ENCODE peak calls at places on chromosomes 7 and 10, in four cellular contexts. One of them, this sample, is unnamed.
A peak's percentile ranks its signal among the peaks of the same experiment; 100 is the strongest.

GRCh38 chr10:113613427-113613826 is 50.4 kb downstream of the NRAP start:
- DNase-seq in CD8-positive, alpha-beta T cell: no peak
- DNase-seq in fibroblast of lung: no peak
- DNase-seq in upper lobe of right lung: no peak
- DNase-seq in this sample: no peak

GRCh38 chr7:816751-817671 is 15.3 kb upstream of the SUN1 start:
- DNase-seq in fibroblast of lung: no peak
- DNase-seq in upper lobe of right lung: peak; percentile 75
- DNase-seq in CD8-positive, alpha-beta T cell: no peak
- DNase-seq in this sample: no peak

GRCh38 chr7:157168571-157168970 is 29.8 kb downstream of the UBE3C start:
- DNase-seq in fibroblast of lung: no peak
- DNase-seq in CD8-positive, alpha-beta T cell: no peak
- DNase-seq in upper lobe of right lung: no peak
- DNase-seq in this sample: no peak

GRCh38 chr10:964321-964987 is 23.8 kb upstream of the GTPBP4 start:
- DNase-seq in upper lobe of right lung: peak; percentile 27
- DNase-seq in CD8-positive, alpha-beta T cell: no peak
- DNase-seq in fibroblast of lung: peak; percentile 72
- DNase-seq in this sample: no peak

GRCh38 chr10:10989669-10990068 is 28.0 kb upstream of the CELF2 start:
- DNase-seq in upper lobe of right lung: no peak
- DNase-seq in fibroblast of lung: peak; percentile 41
- DNase-seq in CD8-positive, alpha-beta T cell: no peak
- DNase-seq in this sample: no peak

GRCh38 chr10:45235823-45236222 is 79.6 kb downstream of the OR13A1 start:
- DNase-seq in upper lobe of right lung: no peak
- DNase-seq in CD8-positive, alpha-beta T cell: no peak
- DNase-seq in fibroblast of lung: no peak
- DNase-seq in this sample: no peak

GRCh38 chr7:77903597-77903996 is 105.0 kb downstream of the PHTF2 start:
- DNase-seq in fibroblast of lung: no peak
- DNase-seq in upper lobe of right lung: no peak
- DNase-seq in CD8-positive, alpha-beta T cell: no peak
- DNase-seq in this sample: no peak

GRCh38 chr7:107045980-107046379 is 1.5 kb downstream of the PRKAR2B start:
- DNase-seq in fibroblast of lung: peak; percentile 84
- DNase-seq in upper lobe of right lung: no peak
- DNase-seq in CD8-positive, alpha-beta T cell: no peak
- DNase-seq in this sample: no peak

GRCh38 chr10:1561731-1562337 is 175.5 kb downstream of the ADARB2 start:
- DNase-seq in CD8-positive, alpha-beta T cell: no peak
- DNase-seq in fibroblast of lung: no peak
- DNase-seq in upper lobe of right lung: no peak
- DNase-seq in this sample: no peak

GRCh38 chr7:130899638-130900401 is 165.8 kb upstream of the KLF14 start:
- DNase-seq in CD8-positive, alpha-beta T cell: no peak
- DNase-seq in fibroblast of lung: no peak
- DNase-seq in upper lobe of right lung: no peak
- DNase-seq in this sample: no peak

GRCh38 chr10:62261666-62262065 is 7.0 kb downstream of the RTKN2 start:
- DNase-seq in CD8-positive, alpha-beta T cell: no peak
- DNase-seq in upper lobe of right lung: no peak
- DNase-seq in fibroblast of lung: no peak
- DNase-seq in this sample: no peak

GRCh38 chr10:45373783-45374450 is at the start of gene ALOX5:
- DNase-seq in CD8-positive, alpha-beta T cell: no peak
- DNase-seq in upper lobe of right lung: peak; percentile 93
- DNase-seq in fibroblast of lung: no peak
- DNase-seq in this sample: no peak

GRCh38 chr10:4074559-4075407 is 289.8 kb upstream of the KLF6 start:
- DNase-seq in CD8-positive, alpha-beta T cell: no peak
- DNase-seq in upper lobe of right lung: no peak
- DNase-seq in fibroblast of lung: no peak
- DNase-seq in this sample: no peak

GRCh38 chr7:1313591-1313990 is 80.9 kb downstream of the UNCX start:
- DNase-seq in fibroblast of lung: no peak
- DNase-seq in upper lobe of right lung: no peak
- DNase-seq in CD8-positive, alpha-beta T cell: no peak
- DNase-seq in this sample: no peak

GRCh38 chr10:60238408-60239100 is 151.1 kb downstream of the ANK3 start:
- DNase-seq in upper lobe of right lung: no peak
- DNase-seq in fibroblast of lung: peak; percentile 84
- DNase-seq in CD8-positive, alpha-beta T cell: no peak
- DNase-seq in this sample: no peak

GRCh38 chr10:84599254-84599653 is 270.9 kb downstream of the CCSER2 start:
- DNase-seq in fibroblast of lung: no peak
- DNase-seq in upper lobe of right lung: no peak
- DNase-seq in CD8-positive, alpha-beta T cell: no peak
- DNase-seq in this sample: no peak

GRCh38 chr7:118872568-118872967 is 648.1 kb downstream of the ANKRD7 start:
- DNase-seq in CD8-positive, alpha-beta T cell: no peak
- DNase-seq in fibroblast of lung: no peak
- DNase-seq in upper lobe of right lung: no peak
- DNase-seq in this sample: no peak

GRCh38 chr7:1725199-1725701 is 55.2 kb downstream of the ELFN1 start:
- DNase-seq in CD8-positive, alpha-beta T cell: no peak
- DNase-seq in fibroblast of lung: peak; percentile 27
- DNase-seq in upper lobe of right lung: no peak
- DNase-seq in this sample: no peak

GRCh38 chr10:111093741-111094380 is 17.0 kb downstream of the ADRA2A start:
- DNase-seq in CD8-positive, alpha-beta T cell: no peak
- DNase-seq in upper lobe of right lung: no peak
- DNase-seq in fibroblast of lung: no peak
- DNase-seq in this sample: no peak

GRCh38 chr7:80440908-80441307 is 71.0 kb downstream of the GNAT3 start:
- DNase-seq in fibroblast of lung: peak; percentile 64
- DNase-seq in upper lobe of right lung: no peak
- DNase-seq in CD8-positive, alpha-beta T cell: no peak
- DNase-seq in this sample: no peak

GRCh38 chr7:36284470-36284869 is 105.2 kb upstream of the ANLN start:
- DNase-seq in upper lobe of right lung: no peak
- DNase-seq in fibroblast of lung: no peak
- DNase-seq in CD8-positive, alpha-beta T cell: no peak
- DNase-seq in this sample: no peak

GRCh38 chr7:102456327-102456726 is 8.3 kb downstream of the ALKBH4 start:
- DNase-seq in fibroblast of lung: peak; percentile 29
- DNase-seq in upper lobe of right lung: no peak
- DNase-seq in CD8-positive, alpha-beta T cell: no peak
- DNase-seq in this sample: no peak

GRCh38 chr10:80289451-80290287 is at the start of gene MAT1A:
- DNase-seq in fibroblast of lung: peak; percentile 13
- DNase-seq in upper lobe of right lung: no peak
- DNase-seq in CD8-positive, alpha-beta T cell: no peak
- DNase-seq in this sample: no peak

GRCh38 chr7:1523208-1523607 is 7.3 kb upstream of the MAFK start:
- DNase-seq in CD8-positive, alpha-beta T cell: no peak
- DNase-seq in fibroblast of lung: no peak
- DNase-seq in upper lobe of right lung: no peak
- DNase-seq in this sample: no peak

GRCh38 chr10:98224509-98224908 is 43.5 kb downstream of the LOXL4 start:
- DNase-seq in upper lobe of right lung: no peak
- DNase-seq in fibroblast of lung: peak; percentile 31
- DNase-seq in CD8-positive, alpha-beta T cell: no peak
- DNase-seq in this sample: no peak

GRCh38 chr7:83579740-83580139 is 69.2 kb downstream of the SEMA3E start:
- DNase-seq in upper lobe of right lung: no peak
- DNase-seq in fibroblast of lung: peak; percentile 60
- DNase-seq in CD8-positive, alpha-beta T cell: no peak
- DNase-seq in this sample: no peak

GRCh38 chr7:28408105-28408973 is 4.0 kb upstream of the CREB5 start:
- DNase-seq in fibroblast of lung: no peak
- DNase-seq in CD8-positive, alpha-beta T cell: no peak
- DNase-seq in upper lobe of right lung: no peak
- DNase-seq in this sample: no peak

GRCh38 chr7:35570926-35571325 is 124.0 kb downstream of the HERPUD2 start:
- DNase-seq in fibroblast of lung: no peak
- DNase-seq in upper lobe of right lung: no peak
- DNase-seq in CD8-positive, alpha-beta T cell: no peak
- DNase-seq in this sample: no peak

GRCh38 chr7:50538478-50538877 is 26.7 kb downstream of the DDC start:
- DNase-seq in CD8-positive, alpha-beta T cell: no peak
- DNase-seq in fibroblast of lung: no peak
- DNase-seq in upper lobe of right lung: no peak
- DNase-seq in this sample: no peak

GRCh38 chr10:95547197-95547596 is 14.0 kb downstream of the SORBS1 start:
- DNase-seq in fibroblast of lung: no peak
- DNase-seq in CD8-positive, alpha-beta T cell: no peak
- DNase-seq in upper lobe of right lung: no peak
- DNase-seq in this sample: no peak

GRCh38 chr7:24978837-24979469 is 1.0 kb downstream of the OSBPL3 start:
- DNase-seq in upper lobe of right lung: peak; percentile 69
- DNase-seq in CD8-positive, alpha-beta T cell: no peak
- DNase-seq in fibroblast of lung: peak; percentile 30
- DNase-seq in this sample: no peak

GRCh38 chr10:112756118-112756512 is 193.9 kb upstream of the TCF7L2 start:
- DNase-seq in fibroblast of lung: no peak
- DNase-seq in upper lobe of right lung: no peak
- DNase-seq in CD8-positive, alpha-beta T cell: no peak
- DNase-seq in this sample: peak; percentile 42

DNA sequence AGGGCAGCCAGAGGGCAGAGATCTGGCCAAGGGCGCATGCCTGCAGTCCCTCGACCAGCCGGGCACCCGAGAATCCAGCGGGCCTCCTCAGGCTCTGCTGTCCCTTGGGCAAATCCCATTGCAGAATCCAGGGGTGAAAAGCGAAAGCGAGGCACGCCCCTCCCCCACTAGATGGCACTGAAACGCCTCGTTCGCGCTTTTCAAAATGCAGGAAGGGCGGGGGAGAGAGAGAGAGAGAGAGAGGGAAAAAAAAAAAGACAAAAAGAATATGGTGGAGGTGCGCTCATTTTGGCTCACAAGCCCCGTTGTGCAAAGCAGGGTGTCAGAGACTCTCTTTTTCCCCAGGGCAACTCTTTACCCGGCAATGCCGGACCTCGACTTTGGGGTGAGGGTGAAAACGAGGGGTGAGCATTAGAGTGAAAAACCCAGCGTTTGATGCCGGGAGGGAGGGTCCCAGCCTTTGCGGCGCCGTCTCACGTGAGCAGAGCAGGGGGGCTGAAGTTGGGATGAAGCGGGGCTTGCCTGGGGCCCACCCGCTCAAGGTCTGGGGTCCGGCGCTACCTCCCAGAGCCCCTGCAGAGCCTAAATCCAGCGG is 2.5 kb upstream of the TMEM178B start:
- DNase-seq in upper lobe of right lung: no peak
- DNase-seq in fibroblast of lung: peak; percentile 49
- DNase-seq in CD8-positive, alpha-beta T cell: no peak
- DNase-seq in this sample: no peak
- TF ChIP-seq CTCF in upper lobe of right lung: peak; percentile 19
- TF ChIP-seq CTCF in fibroblast of lung: no peak
- TF ChIP-seq CTCF in CD8-positive, alpha-beta T cell: no peak
- TF ChIP-seq CTCF in this sample: no peak

GRCh38 chr10:25683291-25683690 is 250.7 kb upstream of the MYO3A start:
- DNase-seq in fibroblast of lung: no peak
- DNase-seq in upper lobe of right lung: no peak
- DNase-seq in CD8-positive, alpha-beta T cell: no peak
- DNase-seq in this sample: no peak

GRCh38 chr10:25678666-25679065 is 255.4 kb upstream of the MYO3A start:
- DNase-seq in CD8-positive, alpha-beta T cell: no peak
- DNase-seq in fibroblast of lung: no peak
- DNase-seq in upper lobe of right lung: no peak
- DNase-seq in this sample: no peak

GRCh38 chr10:25678220-25678619 is 255.8 kb upstream of the MYO3A start:
- DNase-seq in fibroblast of lung: no peak
- DNase-seq in CD8-positive, alpha-beta T cell: no peak
- DNase-seq in upper lobe of right lung: no peak
- DNase-seq in this sample: no peak

GRCh38 chr10:25682203-25682950 is 251.7 kb upstream of the MYO3A start:
- DNase-seq in fibroblast of lung: peak; percentile 4
- DNase-seq in CD8-positive, alpha-beta T cell: no peak
- DNase-seq in upper lobe of right lung: no peak
- DNase-seq in this sample: no peak
- TF ChIP-seq CTCF in fibroblast of lung: peak; percentile 30
- TF ChIP-seq CTCF in CD8-positive, alpha-beta T cell: no peak
- TF ChIP-seq CTCF in upper lobe of right lung: no peak
- TF ChIP-seq CTCF in this sample: peak; percentile 32

GRCh38 chr7:73528204-73528603 is 6.1 kb upstream of the BAZ1B start:
- DNase-seq in upper lobe of right lung: no peak
- DNase-seq in fibroblast of lung: no peak
- DNase-seq in CD8-positive, alpha-beta T cell: no peak
- DNase-seq in this sample: no peak

GRCh38 chr7:73522081-73522818 is at the start of gene BAZ1B:
- DNase-seq in CD8-positive, alpha-beta T cell: peak; percentile 96
- DNase-seq in upper lobe of right lung: peak; percentile 99
- DNase-seq in fibroblast of lung: peak; percentile 99
- DNase-seq in this sample: peak; percentile 87

GRCh38 chr7:73530800-73531199 is 8.7 kb upstream of the BAZ1B start:
- DNase-seq in upper lobe of right lung: no peak
- DNase-seq in fibroblast of lung: no peak
- DNase-seq in CD8-positive, alpha-beta T cell: no peak
- DNase-seq in this sample: no peak

GRCh38 chr7:73532224-73532623 is 10.1 kb upstream of the BAZ1B start:
- DNase-seq in fibroblast of lung: no peak
- DNase-seq in upper lobe of right lung: no peak
- DNase-seq in CD8-positive, alpha-beta T cell: no peak
- DNase-seq in this sample: no peak

DNA sequence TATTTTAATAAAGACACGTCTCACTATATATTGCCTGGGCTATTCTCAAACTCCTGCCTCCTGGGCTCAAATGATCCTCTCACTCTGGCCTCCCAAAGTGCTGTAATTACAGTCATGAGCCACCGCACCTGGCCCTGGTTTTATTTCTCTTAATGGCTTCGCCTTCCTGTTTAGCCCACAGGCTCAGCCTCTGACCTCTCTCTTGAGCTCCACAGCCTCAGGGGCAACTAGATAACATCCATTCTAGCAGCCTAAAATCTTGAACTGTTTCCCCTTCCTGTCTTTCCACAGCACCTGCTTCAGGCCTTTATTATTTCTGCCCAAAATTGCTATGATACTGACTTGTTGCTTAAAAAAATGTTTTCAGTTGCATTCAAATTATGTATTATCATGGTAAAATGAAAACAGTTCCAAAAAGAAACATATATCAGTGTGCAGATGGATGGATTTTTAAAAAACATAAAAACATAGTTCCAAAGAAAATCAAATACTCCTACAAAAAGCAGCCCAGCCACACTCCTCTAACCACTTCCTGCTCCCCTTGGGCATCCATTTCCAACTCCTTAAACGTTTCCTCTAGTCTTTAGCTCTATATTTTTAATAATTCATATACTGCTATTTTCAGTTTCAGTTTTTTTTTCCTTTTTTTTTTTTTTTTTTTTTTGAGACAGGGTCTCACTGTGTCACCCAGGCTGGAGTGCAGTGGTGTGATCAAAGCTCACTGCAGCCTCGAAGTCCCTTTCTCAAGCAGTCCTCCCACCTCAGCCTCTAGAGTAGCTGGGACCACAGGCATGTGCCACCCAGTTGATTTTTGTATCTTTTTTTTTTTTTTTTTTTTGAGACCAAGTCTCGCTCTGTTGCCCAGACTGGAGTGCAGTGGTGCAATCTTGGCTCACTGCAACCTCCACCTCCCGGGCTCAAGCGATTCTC is 5.1 kb upstream of the BAZ1B start:
- DNase-seq in CD8-positive, alpha-beta T cell: no peak
- DNase-seq in upper lobe of right lung: no peak
- DNase-seq in fibroblast of lung: no peak
- DNase-seq in this sample: no peak
- TF ChIP-seq CTCF in CD8-positive, alpha-beta T cell: no peak
- TF ChIP-seq CTCF in upper lobe of right lung: no peak
- TF ChIP-seq CTCF in fibroblast of lung: no peak
- TF ChIP-seq CTCF in this sample: no peak

GRCh38 chr7:139321071-139321745 is 19.9 kb upstream of the FMC1 start:
- DNase-seq in CD8-positive, alpha-beta T cell: no peak
- DNase-seq in fibroblast of lung: peak; percentile 24
- DNase-seq in upper lobe of right lung: no peak
- DNase-seq in this sample: no peak
- TF ChIP-seq CTCF in CD8-positive, alpha-beta T cell: no peak
- TF ChIP-seq CTCF in fibroblast of lung: peak; percentile 49
- TF ChIP-seq CTCF in upper lobe of right lung: no peak
- TF ChIP-seq CTCF in this sample: no peak